ENCODE peak calls at places on chromosomes 12 and 14, in seven cellular contexts. G is GM10248, H is stomach, T is heart left ventricle, V is fibroblast of lung, K is natural killer cell, C is pancreas. P is an unnamed sample.

GRCh38 chr14:89621791-89622638 is 205.0 kb upstream of the FOXN3 start:
- DNase-seq in H (no peak), K (no peak), V (no peak), T (no peak), C (no peak), G (no peak), P (no peak)

GRCh38 chr14:90274808-90275454 is 18.6 kb downstream of the PSMC1 start:
- DNase-seq in G (no peak), H (no peak), K (no peak), C (no peak), V (peak; percentile 90), T (peak; percentile 56), P (no peak)

GRCh38 chr12:84912191-84913142 is at the start of gene SLC6A15:
- DNase-seq in T (no peak), K (no peak), G (peak; percentile 25), V (peak; percentile 74), H (no peak), C (no peak), P (peak; percentile 59)

GRCh38 chr12:75308279-75308678 is 21.8 kb downstream of the CAPS2 start:
- DNase-seq in V (no peak), G (no peak), H (no peak), K (no peak), T (no peak), C (no peak), P (no peak)

GRCh38 chr12:131327521-131328488 is 374.1 kb downstream of the ADGRD1 start:
- DNase-seq in G (no peak), K (no peak), H (no peak), T (no peak), V (no peak), C (no peak), P (no peak)

GRCh38 chr12:100026241-100026640 is 41.5 kb upstream of the ANKS1B start:
- DNase-seq in V (no peak), G (no peak), T (no peak), H (no peak), K (no peak), C (no peak), P (no peak)

GRCh38 chr12:113852695-113853490 is 113.2 kb downstream of the RBM19 start:
- DNase-seq in V (no peak), T (no peak), H (no peak), C (no peak), G (no peak), K (no peak), P (no peak)

GRCh38 chr14:49505026-49505766 is 81.0 kb downstream of the RPS29 start:
- DNase-seq in G (no peak), H (no peak), V (peak; percentile 87), K (no peak), T (no peak), C (no peak), P (no peak)

GRCh38 chr12:98594050-98594853 is 766 bp downstream of the SLC25A3 start:
- DNase-seq in H (peak; percentile 44), G (no peak), K (no peak), T (peak; percentile 66), V (peak; percentile 20), C (peak; percentile 54), P (peak; percentile 47)

GRCh38 chr14:103834956-103835355 is 12.4 kb downstream of the PPP1R13B start:
- DNase-seq in K (no peak), T (no peak), H (no peak), V (no peak), C (no peak), G (no peak), P (no peak)

GRCh38 chr12:19739195-19739776 is 300.0 kb downstream of the AEBP2 start:
- DNase-seq in H (no peak), K (no peak), C (no peak), V (peak; percentile 65), T (no peak), G (peak; percentile 45), P (peak; percentile 14)

GRCh38 chr14:55220230-55220629 is 28.8 kb upstream of the DLGAP5 start:
- DNase-seq in G (no peak), H (no peak), K (no peak), V (no peak), C (no peak), T (no peak), P (no peak)

GRCh38 chr12:67651380-67651695 is 2.8 kb downstream of the DYRK2 start:
- DNase-seq in H (no peak), T (no peak), G (peak; percentile 37), C (no peak), V (peak; percentile 41), K (no peak), P (no peak)
- TF ChIP-seq CTCF in H (peak; percentile 16), T (peak; percentile 40), G (peak; percentile 17), C (no peak), V (peak; percentile 38), K (no peak), P (no peak)

DNA sequence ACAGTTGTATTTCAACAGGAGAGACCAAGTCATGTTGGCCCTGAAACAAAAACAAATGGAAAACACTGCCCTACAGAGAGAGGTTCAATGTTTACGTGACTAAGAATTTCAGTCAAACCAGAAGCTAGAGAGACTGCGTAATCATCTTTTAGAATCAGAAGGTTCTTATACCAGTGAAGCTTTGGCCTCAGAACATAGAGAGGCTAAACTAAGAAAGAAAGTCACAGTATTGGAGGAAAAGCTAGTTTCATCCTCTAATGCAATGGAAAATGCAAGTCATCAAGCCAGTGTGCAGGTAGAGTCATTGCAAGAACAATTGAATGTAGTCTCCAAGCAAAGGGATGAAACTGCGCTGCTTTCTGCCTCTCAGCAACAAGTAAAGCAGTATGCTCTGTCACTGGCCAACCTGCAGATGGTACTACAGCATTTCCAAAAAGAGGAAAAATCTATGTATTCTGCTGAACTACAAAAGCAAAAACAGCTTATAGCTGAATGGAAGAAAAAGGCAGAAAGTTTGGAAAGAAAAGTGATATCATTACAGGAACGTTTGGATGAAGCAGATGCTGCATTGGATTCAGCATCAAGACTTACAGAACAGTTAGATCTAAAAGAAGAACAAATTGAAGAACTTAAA is 32.5 kb upstream of the NUAK1 start:
- DNase-seq in C (no peak), T (no peak), G (no peak), H (no peak), V (no peak), K (no peak), P (no peak)
- TF ChIP-seq CTCF in C (no peak), T (no peak), G (no peak), H (no peak), V (no peak), K (no peak), P (peak; percentile 61)

DNA sequence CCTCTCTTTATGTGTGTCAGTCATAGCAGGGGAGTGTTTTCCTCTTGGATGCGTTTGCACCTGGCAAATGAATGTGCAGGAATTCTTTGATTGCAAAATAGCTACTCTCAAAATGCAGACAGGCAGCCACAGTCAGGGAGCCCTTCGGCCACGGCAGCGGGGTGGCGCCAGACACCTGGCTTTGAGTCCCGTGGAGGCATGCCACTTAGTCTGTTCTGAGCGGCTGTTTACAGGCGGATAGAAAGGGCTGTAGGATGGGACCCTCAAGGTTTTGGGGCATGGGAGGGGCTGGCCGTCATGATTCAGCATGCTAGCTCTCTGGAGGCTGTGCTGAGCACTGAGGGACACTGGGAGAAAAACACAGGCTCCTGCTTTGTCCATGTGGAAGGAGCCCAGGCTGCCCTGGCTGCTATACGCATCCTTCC is 117.1 kb downstream of the SLC25A47 start:
- DNase-seq in G (peak; percentile 63), T (peak; percentile 67), K (no peak), V (peak; percentile 85), C (peak; percentile 81), H (peak; percentile 77), P (peak; percentile 80)
- TF ChIP-seq CTCF in G (peak; percentile 67), T (peak; percentile 65), K (no peak), V (peak; percentile 48), C (peak; percentile 45), H (peak; percentile 49), P (peak; percentile 83)

GRCh38 chr14:70873627-70874026 is 33.6 kb upstream of the PCNX1 start:
- DNase-seq in V (no peak), K (no peak), T (no peak), C (no peak), G (no peak), H (no peak), P (no peak)
- TF ChIP-seq CTCF in V (no peak), K (peak; percentile 23), T (no peak), C (no peak), G (no peak), H (no peak), P (no peak)

GRCh38 chr12:5969974-5970690 is 25.1 kb upstream of the ANO2 start:
- DNase-seq in G (no peak), V (no peak), H (no peak), C (no peak), T (no peak), K (no peak), P (no peak)
- TF ChIP-seq CTCF in G (no peak), V (no peak), H (no peak), C (no peak), T (no peak), K (no peak), P (no peak)

GRCh38 chr12:30990316-30990715 is 63.8 kb downstream of the TSPAN11 start:
- DNase-seq in C (no peak), V (no peak), G (no peak), H (no peak), K (no peak), T (no peak), P (no peak)

GRCh38 chr12:30990776-30991175 is 64.2 kb downstream of the TSPAN11 start:
- DNase-seq in K (no peak), V (no peak), G (no peak), T (no peak), C (no peak), H (no peak), P (no peak)

GRCh38 chr12:30988086-30988485 is 61.5 kb downstream of the TSPAN11 start:
- DNase-seq in V (no peak), C (peak; percentile 46), T (no peak), K (no peak), G (no peak), H (peak; percentile 75), P (no peak)

GRCh38 chr12:30988887-30989286 is 62.3 kb downstream of the TSPAN11 start:
- DNase-seq in G (no peak), H (peak; percentile 78), V (no peak), T (no peak), C (peak; percentile 73), K (no peak), P (peak; percentile 41)

DNA sequence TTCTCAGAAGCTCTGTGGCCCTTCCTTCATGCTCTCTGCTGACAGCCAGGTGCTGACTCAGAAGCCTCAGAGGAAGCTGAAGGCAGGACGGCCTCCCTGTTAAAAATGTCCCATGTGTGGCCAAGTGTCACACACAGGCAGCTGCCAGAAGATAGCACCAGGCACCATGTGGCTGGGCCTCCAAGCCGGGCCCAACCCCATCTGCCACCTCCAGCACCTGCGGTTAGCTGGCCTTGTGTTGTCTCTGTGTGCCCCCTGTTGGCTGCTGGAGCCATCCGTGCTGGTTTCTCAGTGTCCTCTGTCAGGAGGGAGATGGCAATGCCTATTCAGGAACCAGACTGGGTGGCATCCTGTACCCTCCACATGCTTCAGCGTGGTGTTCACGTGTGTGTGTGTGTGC is 63.2 kb downstream of the TSPAN11 start:
- DNase-seq in H (no peak), C (peak; percentile 56), T (peak; percentile 44), G (peak; percentile 40), K (no peak), V (peak; percentile 3), P (peak; percentile 6)
- TF ChIP-seq CTCF in H (no peak), C (no peak), T (peak; percentile 35), G (no peak), K (no peak), V (peak; percentile 7), P (no peak)

DNA sequence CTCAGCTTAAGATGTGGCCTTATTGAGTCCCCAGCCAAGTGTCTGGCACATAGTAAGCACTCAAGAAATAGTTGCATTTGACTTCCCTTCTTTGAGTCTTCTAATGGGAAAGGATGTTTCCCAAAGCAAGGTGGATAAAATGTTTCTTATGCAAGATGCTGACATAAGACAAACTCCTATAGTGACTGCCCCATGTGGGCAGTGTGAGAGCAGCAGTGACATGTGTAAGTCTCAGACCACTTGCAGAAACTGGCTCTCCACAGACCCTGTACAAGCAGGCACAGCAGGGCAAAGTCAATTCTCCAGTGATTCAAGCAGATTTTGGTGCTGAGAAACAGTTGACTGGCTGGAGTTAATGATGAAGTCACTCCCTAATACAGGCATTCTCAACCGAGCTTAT is 255.3 kb downstream of the ANO2 start:
- DNase-seq in G (no peak), H (no peak), V (no peak), K (no peak), C (no peak), T (no peak), P (no peak)
- TF ChIP-seq CTCF in G (no peak), H (no peak), V (no peak), K (no peak), C (no peak), T (no peak), P (no peak)